ENCODE peak calls at places on chromosomes 3 and 15, in five cellular contexts. D, W, Y, O and V are unnamed samples.

GRCh38 chr15:85582719-85583089 is 202.3 kb downstream of the AKAP13 start:
- DNase-seq in D (peak), W (peak), Y (no peak), O (no peak), V (peak)

GRCh38 chr3:64221564-64222257 is 3.6 kb downstream of the PRICKLE2 start:
- DNase-seq in D (no peak), W (no peak), Y (no peak), O (no peak), V (no peak)

GRCh38 chr3:50594253-50594785 is 17.3 kb downstream of the CISH start:
- DNase-seq in D (no peak), W (no peak), Y (no peak), O (no peak), V (no peak)

GRCh38 chr3:24300949-24301348 is 193.7 kb downstream of the THRB start:
- DNase-seq in D (no peak), W (no peak), Y (no peak), O (no peak), V (no peak)

GRCh38 chr3:136576279-136577009 is 175.7 kb downstream of the STAG1 start:
- DNase-seq in D (no peak), W (no peak), Y (no peak), O (no peak), V (no peak)

GRCh38 chr3:99783009-99783573 is 34.6 kb upstream of the CMSS1 start:
- DNase-seq in D (no peak), W (no peak), Y (no peak), O (peak), V (no peak)

GRCh38 chr15:68640791-68641331 is 62.1 kb downstream of the CORO2B start:
- DNase-seq in D (no peak), W (no peak), Y (no peak), O (no peak), V (no peak)

GRCh38 chr3:13654330-13655073 is 105.6 kb downstream of the FBLN2 start:
- DNase-seq in D (no peak), W (no peak), Y (no peak), O (no peak), V (peak)

GRCh38 chr3:13825317-13825590 is 54.6 kb downstream of the WNT7A start:
- DNase-seq in D (no peak), W (no peak), Y (no peak), O (no peak), V (no peak)

GRCh38 chr3:123524987-123525386 is 59.9 kb downstream of the HACD2 start:
- DNase-seq in D (no peak), W (no peak), Y (no peak), O (no peak), V (no peak)

GRCh38 chr3:194768586-194768985 is 82.9 kb downstream of the FAM43A start:
- DNase-seq in D (no peak), W (no peak), Y (no peak), O (no peak), V (no peak)

GRCh38 chr3:141407817-141408216 is 39.5 kb downstream of the ZBTB38 start:
- DNase-seq in D (no peak), W (no peak), Y (no peak), O (no peak), V (no peak)

GRCh38 chr15:41493205-41493901 is at the start of gene ITPKA:
- DNase-seq in D (peak), W (peak), Y (peak), O (peak), V (peak)

GRCh38 chr3:108589081-108589997 is at the start of the genes CIP2A and DZIP3:
- DNase-seq in D (peak), W (peak), Y (peak), O (peak), V (peak)
- TF ChIP-seq CTCF in D (no peak), W (no peak), Y (no peak), O (no peak), V (no peak)

GRCh38 chr3:159825216-159825854 is 163.3 kb upstream of the IL12A start:
- DNase-seq in D (no peak), W (no peak), Y (no peak), O (no peak), V (no peak)
- TF ChIP-seq CTCF in D (no peak), W (no peak), Y (no peak), O (no peak), V (no peak)

DNA sequence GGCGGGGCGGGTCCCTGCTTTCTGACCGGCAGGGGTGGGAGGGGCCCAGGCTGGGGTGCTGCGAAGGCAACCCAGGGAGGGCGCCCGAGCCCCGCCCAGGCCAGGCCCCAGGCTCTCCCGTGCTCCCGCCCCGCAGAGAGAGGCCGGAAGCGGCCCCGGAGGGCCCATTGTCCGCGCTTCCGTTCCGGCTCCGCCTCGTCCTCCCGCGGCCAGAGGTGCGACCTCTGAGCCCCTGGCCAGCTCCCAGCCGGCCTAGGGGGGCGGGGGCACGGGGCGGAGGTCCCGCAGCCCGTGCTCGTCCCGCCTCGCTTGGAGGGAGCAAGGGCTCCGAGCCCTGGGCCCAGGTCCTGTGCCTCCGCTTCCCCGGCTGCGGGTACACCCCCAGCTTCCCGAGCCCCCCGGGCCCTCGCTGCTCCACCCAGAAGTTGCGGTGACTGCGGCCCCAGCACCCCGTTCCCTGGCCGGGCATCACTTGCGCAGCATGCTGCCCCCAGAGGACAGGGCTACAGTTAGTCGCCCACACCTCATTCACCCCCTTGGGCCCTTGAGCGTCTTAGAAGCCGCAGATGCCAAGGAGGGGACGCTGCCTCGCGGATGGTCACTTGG is 20.4 kb upstream of the PLXND1 start:
- DNase-seq in D (peak), W (peak), Y (peak), O (no peak), V (peak)
- TF ChIP-seq CTCF in D (peak), W (no peak), Y (no peak), O (no peak), V (peak)

GRCh38 chr3:133958071-133958806 is 62.6 kb upstream of the RAB6B start:
- DNase-seq in D (no peak), W (no peak), Y (no peak), O (no peak), V (no peak)

GRCh38 chr3:133954961-133955360 is 59.3 kb upstream of the RAB6B start:
- DNase-seq in D (no peak), W (no peak), Y (no peak), O (no peak), V (no peak)

GRCh38 chr3:133956333-133956732 is 60.7 kb upstream of the RAB6B start:
- DNase-seq in D (no peak), W (no peak), Y (no peak), O (no peak), V (no peak)

GRCh38 chr3:133956982-133957381 is 61.3 kb upstream of the RAB6B start:
- DNase-seq in D (no peak), W (no peak), Y (no peak), O (no peak), V (no peak)

DNA sequence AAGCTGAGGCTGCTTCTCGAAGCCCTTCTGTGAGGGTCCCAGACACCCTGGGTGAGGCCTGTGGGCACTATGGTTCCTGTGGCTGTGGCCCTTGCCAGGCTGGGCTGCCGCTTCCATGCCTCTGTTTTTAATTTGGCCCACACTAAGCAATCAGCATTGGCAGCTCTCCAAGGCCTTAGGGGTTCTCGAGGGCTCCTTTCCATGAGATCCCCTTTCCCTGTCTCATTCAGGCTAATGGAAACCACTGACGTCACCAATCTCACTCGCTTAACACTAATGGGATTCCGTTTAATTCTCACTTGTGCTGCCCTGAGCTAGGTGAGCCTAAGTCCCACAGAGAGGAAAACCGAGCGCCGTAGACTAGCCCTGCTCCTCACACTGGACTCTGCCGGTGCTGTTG is 60.2 kb upstream of the RAB6B start:
- DNase-seq in D (no peak), W (no peak), Y (no peak), O (no peak), V (no peak)
- TF ChIP-seq CTCF in D (no peak), W (no peak), Y (no peak), O (no peak), V (no peak)